ENCODE peak calls at places on chromosomes 12 and 14, in four cellular contexts. D is K562, K is A549, W is GM12878. U is an unnamed sample.

GRCh38 chr12:19183121-19183838 is 53.7 kb downstream of the PLEKHA5 start:
- DNase-seq in D (no peak), W (no peak), K (no peak), U (no peak)

GRCh38 chr14:51490205-51490604 is 161.5 kb upstream of the FRMD6 start:
- DNase-seq in K (no peak), W (no peak), D (no peak), U (no peak)

GRCh38 chr12:79206871-79207270 is 342.3 kb downstream of the SYT1 start:
- DNase-seq in D (no peak), W (no peak), K (no peak), U (no peak)

GRCh38 chr12:95980437-95980836 is 15.7 kb downstream of the HAL start:
- DNase-seq in W (no peak), K (no peak), D (no peak), U (no peak)

GRCh38 chr14:58994130-58994529 is 194.3 kb upstream of the DAAM1 start:
- DNase-seq in D (no peak), W (no peak), K (no peak), U (no peak)

GRCh38 chr12:12719496-12719895 is 2.3 kb downstream of the CDKN1B start:
- DNase-seq in W (peak; percentile 57), D (no peak), K (no peak), U (no peak)

GRCh38 chr12:54416908-54417603 is 2.0 kb downstream of the ITGA5 start:
- DNase-seq in D (peak; percentile 51), K (no peak), W (no peak), U (no peak)

GRCh38 chr12:15777355-15778012 is 11.7 kb downstream of the EPS8 start:
- DNase-seq in W (no peak), K (no peak), D (no peak), U (no peak)

GRCh38 chr12:132163911-132164288 is 19.6 kb downstream of the NOC4L start:
- DNase-seq in W (no peak), K (no peak), D (no peak), U (no peak)

GRCh38 chr12:69056743-69057515 is 124.0 kb upstream of the CPM start:
- DNase-seq in W (no peak), K (no peak), D (no peak), U (no peak)

GRCh38 chr12:132557969-132558856 is 52.2 kb downstream of the LRCOL1 start:
- DNase-seq in D (no peak), K (no peak), W (no peak), U (peak; percentile 30)

GRCh38 chr12:44000309-44000952 is 164.6 kb downstream of the TMEM117 start:
- DNase-seq in W (no peak), D (peak; percentile 27), K (peak; percentile 21), U (peak; percentile 81)

GRCh38 chr12:96190403-96191170 is 3.6 kb upstream of the ELK3 start:
- DNase-seq in W (no peak), D (no peak), K (no peak), U (peak; percentile 23)

GRCh38 chr12:1915082-1915968 is 3.1 kb downstream of the CACNA2D4 start:
- DNase-seq in K (no peak), D (peak; percentile 41), W (no peak), U (no peak)

GRCh38 chr12:53941750-53942149 is 3.1 kb downstream of the HOXC13 start:
- DNase-seq in W (no peak), D (no peak), K (no peak), U (no peak)

GRCh38 chr14:94619297-94619696 is 7.1 kb downstream of the SERPINA3 start:
- DNase-seq in D (no peak), W (no peak), K (no peak), U (no peak)

GRCh38 chr12:104219908-104220404 is 4.4 kb downstream of the TXNRD1 start:
- DNase-seq in D (peak; percentile 27), K (peak; percentile 93), W (no peak), U (peak; percentile 69)

GRCh38 chr14:80602931-80603330 is 338.6 kb downstream of the CEP128 start:
- DNase-seq in W (no peak), K (no peak), D (no peak), U (no peak)

GRCh38 chr12:56461235-56462159 is 6.9 kb upstream of the SPRYD4 start:
- DNase-seq in D (no peak), K (peak; percentile 34), W (no peak), U (peak; percentile 67)

GRCh38 chr12:76042147-76042546 is 10.6 kb upstream of the PHLDA1 start:
- DNase-seq in K (no peak), D (no peak), W (no peak), U (no peak)

GRCh38 chr12:109963743-109964429 is 32.3 kb downstream of the GIT2 start:
- DNase-seq in K (no peak), W (no peak), D (no peak), U (no peak)

GRCh38 chr12:27178723-27179398 is 65.2 kb upstream of the STK38L start:
- DNase-seq in D (no peak), K (no peak), W (no peak), U (no peak)

GRCh38 chr12:111761099-111761498 is 5.6 kb upstream of the ALDH2 start:
- DNase-seq in W (no peak), K (no peak), D (no peak), U (no peak)

GRCh38 chr14:93084866-93085857 is 30.6 kb downstream of the ITPK1 start:
- DNase-seq in D (no peak), K (no peak), W (no peak), U (no peak)

GRCh38 chr14:104282332-104283196 is 144.2 kb downstream of the KIF26A start:
- DNase-seq in K (no peak), W (no peak), D (no peak), U (no peak)

GRCh38 chr14:104280902-104281767 is 142.7 kb downstream of the KIF26A start:
- DNase-seq in W (no peak), K (no peak), D (no peak), U (no peak)

GRCh38 chr14:104278214-104278534 is 139.8 kb downstream of the KIF26A start:
- DNase-seq in W (no peak), K (no peak), D (no peak), U (no peak)

GRCh38 chr14:104281768-104282301 is 143.4 kb downstream of the KIF26A start:
- DNase-seq in K (no peak), D (no peak), W (no peak), U (no peak)

DNA sequence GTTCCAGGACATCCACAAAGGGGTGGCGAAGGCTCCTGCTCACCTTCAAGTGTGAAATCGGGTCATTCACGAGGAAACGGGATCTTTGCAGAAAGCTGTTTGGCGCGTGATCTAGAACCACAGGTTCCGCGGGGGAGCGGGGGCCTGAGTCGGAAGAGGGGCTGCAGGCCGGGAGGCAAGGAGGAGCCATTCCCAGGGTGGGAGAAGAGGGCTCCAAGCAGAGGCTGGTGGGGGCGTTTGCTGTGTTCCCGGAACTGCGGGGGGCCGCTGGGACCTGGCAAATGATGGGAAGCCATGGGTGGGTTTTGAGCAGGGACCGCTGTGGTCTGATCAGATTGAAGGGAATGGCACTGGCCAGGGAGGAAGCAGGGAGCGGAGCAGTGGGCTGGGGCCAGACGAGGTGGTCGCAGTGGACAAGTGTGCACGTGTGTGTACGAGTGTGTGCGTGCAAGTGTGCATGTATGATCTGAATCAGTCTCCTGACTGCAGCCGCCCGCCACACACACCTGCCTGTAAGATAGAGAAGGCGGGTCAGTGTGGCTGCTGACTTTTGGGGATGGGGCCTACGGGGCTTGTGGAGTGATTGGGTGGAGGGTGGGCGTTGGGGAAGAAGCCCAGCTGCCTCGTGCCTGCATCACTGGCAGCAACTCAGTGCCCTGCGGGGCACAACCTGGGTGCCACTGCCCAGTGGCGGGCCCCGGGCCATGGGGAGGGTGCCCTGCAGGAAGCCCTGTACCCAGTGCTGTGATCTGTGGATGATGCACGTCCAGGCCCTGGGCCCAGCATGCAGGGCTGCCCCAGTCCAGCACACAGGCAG is 141.9 kb downstream of the KIF26A start:
- DNase-seq in D (no peak), K (no peak), W (no peak), U (no peak)
- TF ChIP-seq CHD4 in D (no peak), K (no peak), W (no peak), U (no peak)

DNA sequence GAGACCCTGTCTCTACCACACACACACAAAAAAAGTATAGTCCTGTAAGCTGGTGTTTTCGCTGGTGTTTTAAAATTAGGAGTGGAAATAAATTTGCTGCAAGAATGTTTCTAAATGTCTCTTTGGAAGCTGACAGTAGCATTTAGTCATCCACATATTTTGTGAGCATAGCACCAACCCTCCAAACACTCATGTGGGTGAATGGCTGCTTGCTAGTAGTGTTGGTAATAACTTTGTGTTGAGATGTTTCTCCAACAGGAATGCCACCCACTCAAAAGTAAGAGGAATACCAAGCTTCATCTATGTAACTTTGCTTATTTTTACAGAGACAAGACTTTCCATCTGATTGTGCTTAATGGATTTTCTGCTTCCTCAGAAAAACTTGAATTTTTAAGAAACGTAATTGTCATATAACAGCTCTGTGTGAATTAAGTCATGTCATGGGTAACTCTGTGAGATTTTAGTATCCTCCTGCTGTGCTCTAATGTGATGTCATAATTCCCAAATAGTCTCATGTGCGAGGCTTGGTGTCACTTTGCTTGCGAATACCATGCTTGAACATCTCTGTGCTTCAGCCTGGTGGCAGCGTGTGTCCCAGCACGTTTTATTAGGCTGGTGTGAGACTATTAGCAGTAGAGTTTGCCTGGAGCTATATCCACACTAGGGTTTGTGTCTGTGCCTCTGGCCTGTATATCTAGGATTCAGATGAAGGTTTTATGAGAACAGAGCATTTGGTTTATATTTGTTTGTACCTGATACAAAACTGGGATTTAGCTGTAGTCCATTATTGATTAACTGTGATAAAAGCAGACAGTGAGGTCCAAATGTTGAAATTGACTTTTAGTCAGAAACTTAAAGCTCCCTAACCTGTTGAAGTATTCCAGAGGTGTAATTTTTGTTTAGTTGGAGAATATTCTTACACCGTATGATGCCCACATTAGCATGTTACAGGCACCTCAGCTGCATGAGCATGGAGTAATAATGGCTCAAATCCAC is 80.5 kb downstream of the FBXW8 start:
- DNase-seq in K (no peak), W (no peak), D (no peak), U (no peak)
- TF ChIP-seq CHD4 in K (no peak), W (no peak), D (no peak), U (no peak)

DNA sequence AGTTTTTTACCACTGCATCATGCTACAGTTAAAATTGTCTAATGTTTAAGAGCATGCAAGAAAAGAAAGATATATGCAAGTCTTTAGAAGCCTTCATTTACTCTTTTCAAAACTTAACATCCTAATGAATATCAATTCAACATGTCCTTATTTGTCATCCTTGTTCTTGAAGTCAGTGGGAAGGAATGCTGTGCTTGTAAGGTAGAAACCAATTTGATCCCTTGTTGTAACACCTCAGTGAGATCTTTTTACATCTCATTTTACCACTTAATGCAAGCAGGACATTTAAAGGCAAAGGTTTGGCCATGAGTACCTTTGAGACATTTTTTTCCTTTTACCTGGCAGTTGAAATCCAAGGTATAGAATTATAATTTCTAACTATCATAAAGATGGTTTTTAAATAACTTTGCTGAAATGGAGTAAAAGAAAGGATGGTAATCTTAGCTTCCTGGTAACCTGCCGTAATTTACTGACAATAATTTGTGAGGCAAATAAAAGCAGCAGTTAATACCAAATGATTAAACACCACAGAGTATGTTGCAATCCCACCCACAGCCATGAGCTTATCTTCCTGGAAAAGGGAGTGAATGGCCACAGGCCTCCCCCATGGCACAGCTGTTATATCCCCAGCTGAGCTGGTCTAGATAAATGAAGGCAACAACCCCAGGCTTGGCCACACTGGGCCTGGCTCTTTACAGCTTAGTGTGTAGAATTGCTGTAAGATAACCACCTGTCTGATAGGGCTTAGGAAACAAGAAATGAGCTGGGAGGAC is 33.2 kb upstream of the STRN3 start:
- DNase-seq in D (peak; percentile 80), W (no peak), K (no peak), U (peak; percentile 70)
- TF ChIP-seq CHD4 in D (no peak), W (no peak), K (no peak), U (no peak)

GRCh38 chr12:113133036-113133435 is 2.5 kb downstream of the RASAL1 start:
- DNase-seq in W (no peak), D (no peak), K (no peak), U (no peak)

GRCh38 chr12:113135178-113136127 is at the start of gene RASAL1:
- DNase-seq in W (no peak), D (peak; percentile 97), K (peak; percentile 86), U (peak; percentile 25)

GRCh38 chr12:113136990-113137511 is 1.5 kb upstream of the RASAL1 start:
- DNase-seq in D (no peak), W (no peak), K (no peak), U (no peak)

GRCh38 chr12:113136128-113136989 is 798 bp upstream of the RASAL1 start:
- DNase-seq in K (no peak), D (peak; percentile 60), W (no peak), U (no peak)

GRCh38 chr12:113134521-113134951 is 1.0 kb downstream of the RASAL1 start:
- DNase-seq in D (no peak), K (no peak), W (no peak), U (no peak)
- TF ChIP-seq CHD4 in D (no peak), K (no peak), W (no peak), U (no peak)